ENCODE peak calls at places on chromosomes 11 and 22, in seven cellular contexts. K is transverse colon, M is IMR-90, E is GM12891, Y is HCT116, L is A549, O is right lobe of liver. I is an unnamed sample.

GRCh38 chr11:62543680-62544444 is 2.7 kb downstream of the AHNAK start:
- DNase-seq in Y (no peak), M (no peak), E (no peak), L (no peak), K (no peak), O (no peak), I (no peak)

GRCh38 chr11:19345848-19346681 is 105.3 kb upstream of the E2F8 start:
- DNase-seq in M (no peak), O (no peak), K (no peak), E (peak), Y (no peak), L (peak), I (no peak)

GRCh38 chr22:47213571-47214230 is 451.3 kb downstream of the TBC1D22A start:
- DNase-seq in Y (peak), E (no peak), O (no peak), L (peak), K (peak), M (no peak), I (peak)

GRCh38 chr11:42840856-42841255 is 470.9 kb upstream of the API5 start:
- DNase-seq in K (no peak), L (no peak), Y (no peak), M (no peak), O (no peak), E (no peak), I (no peak)

GRCh38 chr22:20113551-20114310 is 2.2 kb upstream of the RANBP1 start:
- DNase-seq in M (no peak), L (no peak), E (no peak), O (peak), K (no peak), Y (no peak), I (no peak)

GRCh38 chr22:19853879-19854777 is 546 bp downstream of the GNB1L start:
- DNase-seq in E (no peak), M (no peak), K (no peak), L (no peak), O (no peak), Y (peak), I (no peak)

GRCh38 chr11:12222099-12222751 is 111.8 kb downstream of the MICAL2 start:
- DNase-seq in Y (no peak), M (no peak), O (peak), E (no peak), L (no peak), K (peak), I (no peak)

GRCh38 chr11:70527429-70528045 is 129.2 kb downstream of the CTTN start:
- DNase-seq in L (no peak), E (no peak), Y (no peak), M (no peak), O (peak), K (no peak), I (no peak)

GRCh38 chr11:93614111-93614784 is 47.2 kb upstream of the CEP295 start:
- DNase-seq in L (peak), Y (peak), M (no peak), K (no peak), E (no peak), O (no peak), I (no peak)

GRCh38 chr11:119422505-119423416 is at the start of gene THY1:
- DNase-seq in M (peak), E (no peak), O (no peak), Y (no peak), K (no peak), L (no peak), I (no peak)

GRCh38 chr11:70204466-70204799 is 1.3 kb downstream of the FADD start:
- DNase-seq in L (no peak), Y (no peak), M (no peak), K (no peak), E (no peak), O (no peak), I (no peak)

GRCh38 chr22:30217698-30218565 is 28.6 kb downstream of the LIF start:
- DNase-seq in E (no peak), M (no peak), O (no peak), Y (no peak), K (no peak), L (no peak), I (no peak)

GRCh38 chr22:19893363-19893762 is 38.7 kb upstream of the GNB1L start:
- DNase-seq in M (no peak), L (no peak), O (no peak), Y (no peak), K (no peak), E (no peak), I (no peak)

GRCh38 chr11:128346808-128347207 is 240.6 kb downstream of the ETS1 start:
- DNase-seq in Y (no peak), L (no peak), E (no peak), O (no peak), M (peak), K (no peak), I (no peak)

GRCh38 chr11:112962854-112963367 is 1.7 kb downstream of the NCAM1 start:
- DNase-seq in M (no peak), Y (no peak), K (peak), E (peak), O (peak), L (no peak), I (no peak)

GRCh38 chr11:76835928-76836612 is 24.6 kb upstream of the ACER3 start:
- DNase-seq in Y (no peak), O (no peak), K (peak), E (no peak), L (peak), M (peak), I (no peak)

GRCh38 chr11:111088872-111089271 is 156.7 kb upstream of the POU2AF2 start:
- DNase-seq in Y (no peak), L (no peak), O (no peak), K (no peak), E (no peak), M (no peak), I (no peak)

GRCh38 chr22:39242809-39243442 is 1.9 kb downstream of the PDGFB start:
- DNase-seq in M (no peak), L (no peak), O (no peak), Y (no peak), K (no peak), E (no peak), I (no peak)

GRCh38 chr11:2794419-2794795 is 91.2 kb downstream of the CDKN1C start:
- DNase-seq in K (no peak), L (no peak), O (peak), E (no peak), M (no peak), Y (no peak), I (no peak)

GRCh38 chr11:68843703-68844312 is 2.1 kb upstream of the CPT1A start:
- DNase-seq in Y (peak), O (peak), L (peak), E (peak), K (peak), M (no peak), I (peak)

GRCh38 chr11:16787035-16787744 is 48.7 kb downstream of the C11orf58 start:
- DNase-seq in Y (no peak), E (no peak), K (no peak), L (no peak), M (peak), O (no peak), I (no peak)

GRCh38 chr11:22337571-22338464 is at the start of gene SLC17A6:
- DNase-seq in Y (no peak), O (no peak), L (peak), K (no peak), E (no peak), M (peak), I (no peak)

GRCh38 chr22:23085785-23086184 is 15.5 kb downstream of the GNAZ start:
- DNase-seq in Y (no peak), K (no peak), L (no peak), O (no peak), M (no peak), E (no peak), I (no peak)

GRCh38 chr11:127054153-127054552 is 53.6 kb upstream of the KIRREL3 start:
- DNase-seq in K (no peak), L (no peak), Y (no peak), O (no peak), E (no peak), M (no peak), I (no peak)

GRCh38 chr22:29751139-29751538 is 15.7 kb downstream of the ZMAT5 start:
- DNase-seq in Y (no peak), L (no peak), O (no peak), M (peak), K (no peak), E (no peak), I (no peak)

GRCh38 chr22:31446767-31447166 is 42.9 kb downstream of the EIF4ENIF1 start:
- DNase-seq in M (no peak), O (no peak), E (no peak), Y (no peak), K (no peak), L (no peak), I (no peak)

GRCh38 chr11:7449196-7449840 is 36.0 kb upstream of the OLFML1 start:
- DNase-seq in L (no peak), Y (no peak), E (no peak), M (no peak), O (no peak), K (peak), I (no peak)

GRCh38 chr11:65962136-65962564 is 616 bp downstream of the SART1 start:
- DNase-seq in Y (no peak), M (no peak), O (no peak), E (no peak), K (no peak), L (no peak), I (no peak)

GRCh38 chr11:65958774-65959420 is 2.6 kb upstream of the SART1 start:
- DNase-seq in Y (no peak), M (no peak), L (no peak), O (no peak), K (no peak), E (no peak), I (no peak)

GRCh38 chr11:65958306-65958705 is 3.2 kb upstream of the SART1 start:
- DNase-seq in K (no peak), M (no peak), L (no peak), O (no peak), Y (no peak), E (no peak), I (no peak)

GRCh38 chr11:65960824-65961266 is 689 bp upstream of the SART1 start:
- DNase-seq in Y (no peak), O (no peak), M (no peak), E (no peak), L (no peak), K (no peak), I (no peak)

DNA sequence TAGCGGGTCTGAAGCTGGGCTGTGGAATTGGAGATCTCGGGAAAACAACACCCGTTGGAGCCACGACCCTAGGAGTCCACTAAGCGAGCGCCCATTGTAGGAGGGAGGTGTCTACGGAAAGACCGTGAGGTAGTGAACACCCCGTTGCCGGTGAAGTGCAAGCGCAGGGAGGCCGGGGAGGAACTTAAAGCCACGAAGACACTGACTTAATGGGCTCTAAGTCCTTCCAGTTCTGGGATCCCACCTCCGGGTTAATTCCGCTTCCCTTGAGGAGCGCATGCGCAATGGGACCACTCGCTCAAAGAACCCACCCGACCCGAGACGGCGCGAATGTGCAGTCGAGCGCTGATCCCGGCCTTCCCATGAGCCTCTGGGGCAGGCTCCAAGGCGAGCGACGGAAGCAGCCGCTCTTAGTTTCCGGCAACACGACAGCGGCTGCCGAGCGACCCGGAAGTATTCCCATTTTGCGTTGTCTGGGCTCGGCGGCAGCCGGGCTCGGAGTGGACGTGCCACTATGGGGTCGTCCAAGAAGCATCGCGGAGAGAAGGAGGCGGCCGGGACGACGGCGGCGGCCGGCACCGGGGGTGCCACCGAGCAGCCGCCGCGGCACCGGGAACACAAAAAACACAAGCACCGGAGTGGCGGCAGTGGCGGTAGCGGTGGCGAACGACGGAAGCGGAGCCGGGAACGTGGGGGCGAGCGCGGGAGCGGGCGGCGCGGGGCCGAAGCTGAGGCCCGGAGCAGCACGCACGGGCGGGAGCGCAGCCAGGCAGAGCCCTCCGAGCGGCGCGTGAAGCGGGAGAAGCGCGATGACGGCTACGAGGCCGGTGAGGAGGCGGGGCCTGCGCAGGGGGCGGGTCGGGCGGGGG is at the start of gene SART1:
- DNase-seq in E (peak), O (peak), K (peak), M (peak), L (peak), Y (peak), I (peak)
- TF ChIP-seq POLR2A in E (peak), O (peak), K (peak), M (peak), L (peak), Y (peak), I (no peak)

GRCh38 chr22:38181453-38182200 is at the start of gene PLA2G6:
- DNase-seq in M (peak), K (peak), O (peak), E (peak), L (peak), Y (peak), I (peak)
- TF ChIP-seq POLR2A in M (peak), K (peak), O (peak), E (no peak), L (peak), Y (no peak), I (peak)

GRCh38 chr11:65417221-65417701 is 5.3 kb upstream of the NEAT1 start:
- DNase-seq in L (no peak), O (peak), E (no peak), M (no peak), K (peak), Y (no peak), I (no peak)
- TF ChIP-seq POLR2A in L (no peak), O (no peak), E (no peak), M (no peak), K (no peak), Y (no peak), I (no peak)

GRCh38 chr11:117905524-117905923 is 23.7 kb downstream of the TMPRSS13 start:
- DNase-seq in E (no peak), L (no peak), K (no peak), O (no peak), Y (no peak), M (no peak), I (no peak)

GRCh38 chr11:117908959-117909610 is 20.1 kb downstream of the TMPRSS13 start:
- DNase-seq in Y (no peak), O (no peak), M (no peak), L (no peak), E (no peak), K (no peak), I (no peak)

GRCh38 chr11:117908261-117908895 is 20.8 kb downstream of the TMPRSS13 start:
- DNase-seq in E (no peak), M (no peak), L (no peak), O (no peak), K (no peak), Y (no peak), I (no peak)

GRCh38 chr11:117906710-117907109 is 22.5 kb downstream of the TMPRSS13 start:
- DNase-seq in K (no peak), M (no peak), L (no peak), O (no peak), E (no peak), Y (no peak), I (no peak)

GRCh38 chr11:117907276-117908110 is 21.7 kb downstream of the TMPRSS13 start:
- DNase-seq in Y (peak), K (peak), O (no peak), E (no peak), L (peak), M (peak), I (peak)
- TF ChIP-seq POLR2A in Y (peak), K (no peak), O (no peak), E (no peak), L (no peak), M (no peak), I (peak)

DNA sequence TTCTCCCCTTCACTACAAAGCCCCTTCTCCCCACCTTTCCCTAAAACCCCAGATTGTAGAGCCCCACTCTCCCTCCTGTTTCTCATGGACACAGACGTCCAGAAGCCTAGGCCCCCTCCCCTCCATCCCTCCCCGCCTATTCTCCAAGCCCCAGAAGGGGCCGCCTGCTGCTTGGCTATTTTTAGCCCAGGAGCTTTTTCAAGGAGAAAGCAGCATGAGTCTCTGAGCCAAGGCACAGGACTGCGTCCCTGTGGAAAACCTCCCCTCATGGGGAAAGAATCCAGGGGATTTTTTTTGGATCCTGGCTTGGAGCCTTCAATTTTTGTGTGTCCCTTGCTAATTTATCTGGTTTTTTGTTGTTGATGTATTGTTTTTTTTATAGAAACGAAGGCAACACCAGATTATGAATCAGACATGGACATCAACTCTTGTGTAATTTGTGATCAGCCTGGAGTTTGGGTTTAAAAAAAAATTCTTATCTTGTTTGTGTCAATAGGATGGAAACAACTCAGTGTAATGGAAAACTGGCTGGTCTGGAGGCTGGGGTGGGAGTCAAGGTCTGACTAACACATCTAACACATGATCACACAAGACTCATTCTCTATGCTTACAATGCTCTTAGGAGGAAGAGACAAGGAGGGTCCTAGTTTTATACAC is 17.4 kb upstream of the ACCSL start:
- DNase-seq in M (peak), K (no peak), Y (no peak), O (no peak), E (no peak), L (no peak), I (no peak)
- TF ChIP-seq POLR2A in M (no peak), K (no peak), Y (no peak), O (no peak), E (no peak), L (no peak), I (no peak)

GRCh38 chr11:73760680-73761402 is at the start of gene RAB6A:
- DNase-seq in O (peak), E (peak), M (peak), Y (peak), K (peak), L (peak), I (peak)
- TF ChIP-seq POLR2A in O (peak), E (peak), M (peak), Y (peak), K (peak), L (peak), I (peak)

GRCh38 chr11:34860518-34860917 is 55.7 kb downstream of the APIP start:
- DNase-seq in Y (no peak), K (no peak), E (no peak), L (no peak), M (no peak), O (no peak), I (no peak)

GRCh38 chr11:34869425-34869824 is 46.8 kb downstream of the APIP start:
- DNase-seq in E (no peak), L (peak), K (no peak), M (no peak), Y (no peak), O (no peak), I (no peak)

GRCh38 chr11:34863048-34863447 is 53.1 kb downstream of the APIP start:
- DNase-seq in E (no peak), O (no peak), K (no peak), L (no peak), Y (no peak), M (no peak), I (no peak)

GRCh38 chr11:34866375-34866774 is 49.8 kb downstream of the APIP start:
- DNase-seq in K (no peak), M (peak), E (no peak), Y (no peak), O (no peak), L (no peak), I (no peak)

GRCh38 chr11:34865261-34865660 is 50.9 kb downstream of the APIP start:
- DNase-seq in M (no peak), L (no peak), Y (no peak), E (no peak), K (no peak), O (no peak), I (no peak)
- TF ChIP-seq POLR2A in M (no peak), L (no peak), Y (no peak), E (no peak), K (no peak), O (no peak), I (no peak)

GRCh38 chr11:46256540-46257001 is 20.9 kb upstream of the CREB3L1 start:
- DNase-seq in K (no peak), Y (no peak), O (no peak), L (no peak), E (no peak), M (no peak), I (no peak)
- TF ChIP-seq POLR2A in K (no peak), Y (no peak), O (no peak), L (no peak), E (no peak), M (no peak), I (no peak)

I was measured in H54.